ENCODE peak calls at places on chromosomes 7 and 10, in seven cellular contexts. G, Y, C, A, N, X and D are unnamed samples. For H3K4me1, the result is how much of the 10 kb centered on the place peaks cover.

GRCh38 chr10:10294801-10295515 is 722.7 kb upstream of the CELF2 start:
- DNase-seq in G (no peak), Y (no peak), C (no peak), A (no peak), N (no peak), X (peak), D (no peak)

GRCh38 chr10:87092861-87093460 is 1.7 kb downstream of the GLUD1 start:
- DNase-seq in G (peak), Y (no peak), C (no peak), A (no peak), N (peak), X (peak), D (no peak)

GRCh38 chr10:124693801-124694416 is 50.3 kb downstream of the FAM53B start:
- DNase-seq in G (no peak), Y (no peak), C (no peak), A (no peak), N (no peak), X (no peak), D (no peak)

GRCh38 chr10:114856544-114857287 is 35.1 kb downstream of the FHIP2A start:
- DNase-seq in G (no peak), Y (peak), C (no peak), A (no peak), N (no peak), X (no peak), D (no peak)

GRCh38 chr7:138254444-138254843 is 178.2 kb downstream of the AKR1D1 start:
- DNase-seq in G (no peak), Y (no peak), C (no peak), A (no peak), N (no peak), X (peak), D (no peak)

GRCh38 chr7:111029574-111030357 is 61.2 kb upstream of the LRRN3 start:
- DNase-seq in G (peak), Y (no peak), C (no peak), A (no peak), N (no peak), X (no peak), D (no peak)

GRCh38 chr10:22133640-22134624 is 83.9 kb downstream of the EBLN1 start:
- DNase-seq in G (no peak), Y (no peak), C (no peak), A (no peak), N (no peak), X (no peak), D (no peak)

GRCh38 chr10:132133449-132134291 is 53.1 kb upstream of the DPYSL4 start:
- DNase-seq in G (no peak), Y (no peak), C (no peak), A (no peak), N (no peak), X (no peak), D (no peak)

GRCh38 chr10:98956576-98957260 is 278.9 kb downstream of the HPSE2 start:
- DNase-seq in G (no peak), Y (no peak), C (no peak), A (no peak), N (no peak), X (no peak), D (no peak)

GRCh38 chr10:131928248-131929095 is 27.7 kb downstream of the PPP2R2D start:
- DNase-seq in G (no peak), Y (no peak), C (peak), A (no peak), N (no peak), X (no peak), D (no peak)

GRCh38 chr10:24904830-24905229 is 47.6 kb downstream of the PRTFDC1 start:
- DNase-seq in G (no peak), Y (no peak), C (no peak), A (no peak), N (no peak), X (no peak), D (no peak)

GRCh38 chr10:24902400-24902728 is 50.0 kb downstream of the PRTFDC1 start:
- DNase-seq in G (no peak), Y (no peak), C (no peak), A (no peak), N (no peak), X (no peak), D (no peak)

GRCh38 chr10:24899571-24899970 is 52.8 kb downstream of the PRTFDC1 start:
- DNase-seq in G (no peak), Y (no peak), C (no peak), A (no peak), N (no peak), X (no peak), D (no peak)

GRCh38 chr10:24900888-24901685 is 51.3 kb downstream of the PRTFDC1 start:
- DNase-seq in G (no peak), Y (no peak), C (no peak), A (no peak), N (no peak), X (no peak), D (no peak)

DNA sequence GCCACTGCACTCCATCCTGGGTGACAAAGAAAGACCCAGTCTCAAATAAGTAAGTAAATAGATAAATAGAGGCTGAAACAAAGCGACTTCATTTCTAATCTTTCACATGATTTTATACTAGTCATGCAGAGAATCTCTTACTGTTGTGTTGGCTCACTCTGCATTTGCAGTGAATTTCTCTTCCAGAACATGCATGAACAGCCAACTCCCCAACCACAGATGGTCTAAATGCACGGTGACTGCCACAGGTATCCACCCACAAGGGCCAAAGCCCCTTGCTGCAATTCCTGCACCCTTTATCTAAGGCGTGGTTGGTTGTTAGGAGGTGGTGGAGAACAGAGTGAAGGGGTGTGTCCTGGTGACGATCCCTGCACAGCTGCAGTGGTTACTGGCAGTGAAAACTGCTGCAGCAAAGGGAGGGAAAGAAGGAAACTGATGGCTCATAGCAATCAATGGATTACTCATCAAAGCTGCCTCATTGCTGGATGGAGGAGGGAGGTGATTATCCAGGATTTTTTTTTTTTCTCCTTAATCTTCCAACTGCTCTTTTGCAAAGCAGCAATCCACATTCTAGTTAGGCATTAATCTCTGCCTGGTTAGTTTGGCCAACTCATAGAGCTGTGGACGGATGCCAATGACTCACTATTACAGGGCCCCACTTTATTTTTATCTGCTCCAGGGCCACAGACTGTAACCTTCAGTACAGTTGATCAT is 50.6 kb downstream of the PRTFDC1 start:
- DNase-seq in G (peak), Y (peak), C (peak), A (peak), N (no peak), X (no peak), D (no peak)
- H3K4me3 ChIP-seq in G (no peak), Y (peak), C (no peak), A (no peak), N (no peak), X (no peak), D (no peak)

GRCh38 chr7:26278769-26279168 is 12.9 kb upstream of the SNX10 start:
- DNase-seq in G (peak), Y (no peak), C (no peak), A (peak), N (no peak), X (no peak), D (no peak)

GRCh38 chr7:26279405-26279804 is 12.3 kb upstream of the SNX10 start:
- DNase-seq in G (peak), Y (no peak), C (no peak), A (no peak), N (no peak), X (no peak), D (no peak)

GRCh38 chr7:26280097-26280496 is 11.6 kb upstream of the SNX10 start:
- DNase-seq in G (no peak), Y (no peak), C (no peak), A (no peak), N (no peak), X (no peak), D (no peak)

GRCh38 chr7:26280723-26281122 is 10.9 kb upstream of the SNX10 start:
- DNase-seq in G (no peak), Y (no peak), C (no peak), A (no peak), N (no peak), X (no peak), D (no peak)

GRCh38 chr7:26275213-26275612 is 16.4 kb upstream of the SNX10 start:
- DNase-seq in G (no peak), Y (no peak), C (no peak), A (no peak), N (no peak), X (no peak), D (no peak)
- H3K4me1 ChIP-seq in G (under half), Y (under half), C (under half), A (under half), N (under half), X (under half), D (under half)

GRCh38 chr7:40306025-40306424 is 171.2 kb downstream of the SUGCT start:
- DNase-seq in G (no peak), Y (no peak), C (no peak), A (no peak), N (no peak), X (no peak), D (no peak)

GRCh38 chr7:40305229-40305628 is 170.4 kb downstream of the SUGCT start:
- DNase-seq in G (no peak), Y (no peak), C (no peak), A (no peak), N (no peak), X (no peak), D (no peak)

GRCh38 chr7:40311307-40311706 is 176.5 kb downstream of the SUGCT start:
- DNase-seq in G (no peak), Y (no peak), C (no peak), A (no peak), N (no peak), X (no peak), D (no peak)

GRCh38 chr7:40306596-40306995 is 171.8 kb downstream of the SUGCT start:
- DNase-seq in G (no peak), Y (no peak), C (no peak), A (no peak), N (no peak), X (no peak), D (no peak)

GRCh38 chr7:40310213-40310612 is 175.4 kb downstream of the SUGCT start:
- DNase-seq in G (no peak), Y (no peak), C (no peak), A (no peak), N (no peak), X (no peak), D (no peak)
- TF ChIP-seq POLR2AphosphoS5 in G (no peak), Y (no peak), C (no peak), A (no peak), N (no peak), X (no peak), D (no peak)

GRCh38 chr7:1005303-1005702 is 22.3 kb downstream of the CYP2W1 start:
- DNase-seq in G (no peak), Y (no peak), C (no peak), A (no peak), N (no peak), X (no peak), D (peak)

GRCh38 chr7:999921-1000593 is 17.1 kb downstream of the CYP2W1 start:
- DNase-seq in G (no peak), Y (no peak), C (no peak), A (no peak), N (no peak), X (no peak), D (no peak)

GRCh38 chr7:1007901-1008300 is 24.9 kb downstream of the CYP2W1 start:
- DNase-seq in G (no peak), Y (no peak), C (peak), A (no peak), N (no peak), X (no peak), D (no peak)

GRCh38 chr7:1000594-1000935 is 17.6 kb downstream of the CYP2W1 start:
- DNase-seq in G (no peak), Y (no peak), C (no peak), A (no peak), N (no peak), X (no peak), D (peak)

DNA sequence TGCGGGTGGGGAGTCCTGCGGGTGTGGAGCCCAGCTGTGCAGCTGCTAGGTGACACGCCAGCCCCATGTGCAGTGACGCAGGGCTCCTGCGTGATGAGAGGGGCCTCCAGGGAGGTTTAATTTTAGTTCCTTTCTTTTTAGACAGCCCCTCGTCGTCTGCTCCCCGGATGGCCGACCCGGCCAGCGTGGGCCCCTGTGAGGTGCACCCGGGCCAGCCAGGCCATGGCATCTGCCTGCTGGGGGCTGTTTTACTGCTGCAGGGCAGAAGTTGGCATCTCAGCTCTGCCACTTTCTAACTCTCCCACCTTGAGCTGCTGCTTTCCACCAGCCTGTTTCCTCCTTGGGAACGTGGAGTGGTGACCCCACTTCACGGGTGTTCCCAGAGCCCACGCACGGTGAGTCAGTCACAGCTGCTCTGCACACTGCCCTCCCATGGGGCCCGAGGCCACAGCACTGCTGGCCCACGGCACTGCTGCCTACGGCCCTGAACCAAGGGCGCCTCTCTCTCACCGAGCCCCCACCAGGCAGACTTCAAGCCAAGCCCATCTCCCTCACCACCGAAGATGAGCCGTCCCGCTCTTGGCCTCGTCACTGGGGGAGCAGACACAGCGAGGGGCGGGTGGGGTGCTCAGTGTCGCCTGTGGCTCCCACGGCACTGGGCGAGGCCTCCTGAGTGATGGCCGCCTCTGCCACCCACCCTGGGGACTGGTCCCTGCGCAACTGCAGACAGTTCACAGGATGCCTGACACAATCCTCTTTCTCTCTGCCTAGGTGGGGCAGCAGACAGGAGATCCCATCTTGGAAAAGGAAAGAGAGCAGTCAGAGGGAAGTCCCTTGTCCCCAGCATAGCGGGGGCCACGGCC is 21.3 kb downstream of the CYP2W1 start:
- DNase-seq in G (no peak), Y (no peak), C (no peak), A (no peak), N (no peak), X (no peak), D (peak)
- H3K4me3 ChIP-seq in G (no peak), Y (no peak), C (no peak), A (no peak), N (no peak), X (no peak), D (no peak)

GRCh38 chr10:35462491-35462934 is 126.2 kb downstream of the CCNY start:
- DNase-seq in G (peak), Y (no peak), C (no peak), A (no peak), N (no peak), X (no peak), D (no peak)

GRCh38 chr10:35463878-35464277 is 127.6 kb downstream of the CCNY start:
- DNase-seq in G (no peak), Y (no peak), C (no peak), A (no peak), N (no peak), X (no peak), D (no peak)

GRCh38 chr10:35464805-35465456 is 128.6 kb downstream of the CCNY start:
- DNase-seq in G (no peak), Y (no peak), C (no peak), A (no peak), N (no peak), X (peak), D (no peak)

GRCh38 chr10:35460852-35461460 is 124.6 kb downstream of the CCNY start:
- DNase-seq in G (no peak), Y (no peak), C (no peak), A (no peak), N (no peak), X (no peak), D (no peak)

DNA sequence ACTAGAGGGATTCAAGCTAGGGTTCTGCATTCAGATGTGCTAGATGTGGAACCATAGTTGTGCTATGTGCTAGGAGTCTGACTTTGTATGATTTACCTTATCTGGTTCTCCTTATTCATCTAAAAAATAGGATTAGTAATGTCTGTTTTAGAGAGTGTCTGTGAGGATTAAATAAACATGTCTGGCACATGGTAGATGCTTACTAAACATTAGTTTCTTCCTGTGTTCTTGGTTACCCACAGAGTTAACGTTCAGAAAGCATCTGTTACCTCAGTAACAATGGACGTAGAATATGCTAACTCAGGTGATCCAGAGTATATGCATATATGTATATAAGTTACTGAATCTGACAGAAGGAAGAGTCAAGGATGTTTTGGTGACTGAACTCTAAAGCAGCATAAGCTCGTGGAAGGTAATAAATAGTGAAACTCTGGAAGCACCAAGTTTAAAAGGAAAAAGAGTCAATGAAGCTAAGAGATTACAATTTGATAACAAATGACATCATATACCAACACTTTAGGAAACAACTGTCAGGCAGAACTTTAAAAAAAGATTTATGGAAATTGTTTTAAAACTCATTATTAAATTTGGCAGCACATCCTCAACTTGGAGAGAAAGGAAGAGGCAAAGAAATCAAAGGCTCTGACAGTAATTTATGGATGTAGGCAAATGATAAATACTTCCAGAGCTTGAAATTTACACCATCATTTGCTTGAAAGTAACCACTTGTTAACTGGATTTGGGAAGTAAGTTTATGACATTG is 127.0 kb downstream of the CCNY start:
- DNase-seq in G (no peak), Y (no peak), C (no peak), A (no peak), N (no peak), X (no peak), D (no peak)
- H3K4me1 ChIP-seq in G (half or more), Y (under half), C (under half), A (under half), N (under half), X (half or more), D (under half)

GRCh38 chr10:30188567-30189253 is 129.3 kb upstream of the JCAD start:
- DNase-seq in G (no peak), Y (no peak), C (no peak), A (no peak), N (no peak), X (no peak), D (peak)
- TF ChIP-seq POLR2AphosphoS5 in G (no peak), Y (no peak), C (no peak), A (no peak), N (no peak), X (no peak), D (no peak)

DNA sequence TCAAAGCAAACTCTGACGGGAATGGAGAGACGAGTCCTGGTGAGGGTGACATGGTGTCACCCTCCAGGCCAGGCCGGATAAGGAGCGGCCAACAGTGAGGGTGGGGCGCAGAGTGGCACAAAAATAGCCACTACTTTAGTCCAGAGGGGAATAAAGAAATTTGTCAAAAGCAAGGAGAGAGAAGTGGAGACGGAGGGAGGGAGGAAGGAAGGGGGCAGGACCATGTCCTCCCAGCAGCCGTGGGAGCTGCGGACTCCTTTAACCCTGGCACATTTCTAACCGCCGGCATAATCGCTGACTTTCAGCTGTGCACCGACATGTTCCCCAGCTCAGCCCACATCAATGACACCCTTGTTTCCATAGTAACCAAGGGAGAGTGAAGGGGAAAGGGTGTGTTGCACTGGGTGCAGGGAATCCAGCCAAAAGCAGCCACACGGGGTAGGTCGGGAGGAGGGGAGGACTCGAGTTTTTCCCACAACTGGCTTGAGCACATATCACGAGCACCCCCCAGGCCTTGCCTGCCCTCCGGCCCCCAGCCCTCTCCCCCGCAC is 29.8 kb downstream of the TRIM8 start:
- DNase-seq in G (peak), Y (no peak), C (peak), A (no peak), N (no peak), X (peak), D (peak)
- H3K4me3 ChIP-seq in G (peak), Y (no peak), C (peak), A (no peak), N (no peak), X (peak), D (no peak)